ENCODE peak calls at places on chromosomes 3 and 15, in nine cellular contexts. W, R, O, M, S, J, U, G and N are unnamed samples.

GRCh38 chr15:91222052-91222451 is 122.0 kb downstream of the SV2B start:
- DNase-seq in J (no peak), W (no peak), O (no peak), G (no peak), U (no peak), S (no peak), R (no peak), M (no peak), N (no peak)

GRCh38 chr3:157290761-157291160 is 130.8 kb upstream of the CCNL1 start:
- DNase-seq in G (no peak), U (no peak), R (no peak), M (no peak), J (no peak), S (no peak), W (peak), O (no peak), N (no peak)

GRCh38 chr3:67804545-67804944 is 150.1 kb upstream of the SUCLG2 start:
- DNase-seq in G (no peak), O (no peak), W (no peak), R (no peak), M (no peak), J (no peak), S (no peak), U (no peak), N (no peak)

GRCh38 chr15:57527382-57528091 is 64.2 kb upstream of the MYZAP start:
- DNase-seq in R (no peak), O (peak), M (no peak), S (no peak), W (peak), G (no peak), U (peak), J (peak), N (peak)

GRCh38 chr15:84824260-84824690 is 7.1 kb downstream of the ALPK3 start:
- DNase-seq in J (no peak), S (no peak), O (no peak), U (no peak), G (no peak), W (no peak), M (no peak), R (no peak), N (peak)

GRCh38 chr15:37099321-37100108 is 834 bp downstream of the MEIS2 start:
- DNase-seq in O (peak), G (no peak), J (peak), U (peak), M (peak), W (no peak), R (no peak), S (peak), N (peak)

GRCh38 chr3:118102737-118103136 is 931.9 kb downstream of the IGSF11 start:
- DNase-seq in M (no peak), U (no peak), J (no peak), W (peak), S (no peak), R (no peak), O (peak), G (no peak), N (no peak)

GRCh38 chr15:68980786-68981185 is 33.7 kb upstream of the NOX5 start:
- DNase-seq in M (no peak), R (no peak), G (no peak), J (no peak), W (no peak), U (no peak), S (no peak), O (no peak), N (no peak)

GRCh38 chr3:157769378-157769777 is 266.2 kb upstream of the VEPH1 start:
- DNase-seq in G (no peak), W (no peak), U (no peak), S (no peak), M (no peak), R (no peak), J (no peak), O (no peak), N (no peak)

GRCh38 chr15:94070341-94071275 is 160.8 kb upstream of the MCTP2 start:
- DNase-seq in O (no peak), J (no peak), U (peak), W (peak), S (peak), M (no peak), R (no peak), G (no peak), N (no peak)

GRCh38 chr15:98614681-98615080 is 33.7 kb upstream of the IGF1R start:
- DNase-seq in W (no peak), R (no peak), U (no peak), G (no peak), O (peak), M (no peak), J (no peak), S (no peak), N (no peak)

GRCh38 chr3:112136959-112137693 is 4.1 kb upstream of the GCSAM start:
- DNase-seq in W (no peak), O (peak), M (no peak), J (no peak), R (no peak), S (no peak), U (no peak), G (no peak), N (no peak)

GRCh38 chr3:42265059-42265991 is 660 bp downstream of the CCK start:
- DNase-seq in J (no peak), W (no peak), G (no peak), M (no peak), S (no peak), R (no peak), O (no peak), U (no peak), N (no peak)

GRCh38 chr3:194512895-194513601 is 26.2 kb upstream of the ATP13A3 start:
- DNase-seq in R (no peak), W (peak), U (no peak), J (no peak), S (peak), G (no peak), M (no peak), O (no peak), N (no peak)

GRCh38 chr15:68775671-68776476 is 44.8 kb downstream of the ANP32A start:
- DNase-seq in O (no peak), U (no peak), J (no peak), M (peak), S (peak), G (peak), W (peak), R (no peak), N (peak)

GRCh38 chr3:73472429-73472828 is 152.3 kb downstream of the PDZRN3 start:
- DNase-seq in J (no peak), O (no peak), R (no peak), G (no peak), S (no peak), W (no peak), M (no peak), U (no peak), N (no peak)

GRCh38 chr3:4862973-4863372 is 116.3 kb upstream of the BHLHE40 start:
- DNase-seq in U (no peak), W (no peak), G (no peak), M (no peak), R (no peak), S (no peak), O (no peak), J (no peak), N (no peak)

GRCh38 chr3:152203677-152204076 is 65.1 kb upstream of the MBNL1 start:
- DNase-seq in J (no peak), M (no peak), O (no peak), S (no peak), W (no peak), R (no peak), U (no peak), G (no peak), N (no peak)

GRCh38 chr3:168047190-168047795 is 48.4 kb downstream of the GOLIM4 start:
- DNase-seq in J (peak), U (peak), O (peak), R (no peak), S (no peak), G (no peak), W (peak), M (no peak), N (no peak)

GRCh38 chr15:68145706-68146105 is 59.4 kb downstream of the CALML4 start:
- DNase-seq in M (no peak), U (no peak), G (no peak), O (no peak), R (no peak), W (no peak), J (no peak), S (no peak), N (no peak)

GRCh38 chr3:115877647-115877934 is 254.3 kb downstream of the GAP43 start:
- DNase-seq in J (no peak), R (no peak), U (no peak), G (no peak), M (no peak), S (no peak), O (no peak), W (no peak), N (peak)

GRCh38 chr3:80050826-80051601 is 283.2 kb upstream of the ROBO1 start:
- DNase-seq in W (no peak), G (no peak), O (no peak), J (no peak), M (no peak), R (no peak), S (peak), U (no peak), N (no peak)

GRCh38 chr15:65731926-65732325 is 60.2 kb downstream of the DENND4A start:
- DNase-seq in R (no peak), G (no peak), S (no peak), M (no peak), U (no peak), J (no peak), O (peak), W (no peak), N (no peak)

GRCh38 chr3:127815641-127816605 is 6.4 kb downstream of the MGLL start:
- DNase-seq in J (no peak), O (no peak), S (no peak), W (no peak), G (no peak), R (no peak), M (no peak), U (no peak), N (no peak)

GRCh38 chr3:71247221-71247947 is 336.1 kb downstream of the FOXP1 start:
- DNase-seq in O (peak), G (no peak), U (peak), J (peak), W (no peak), R (no peak), S (no peak), M (peak), N (peak)

GRCh38 chr3:72745146-72745976 is 102.9 kb downstream of the SHQ1 start:
- DNase-seq in O (no peak), G (no peak), J (no peak), S (no peak), R (no peak), W (peak), M (no peak), U (no peak), N (peak)

GRCh38 chr3:108947855-108948254 is 5.8 kb downstream of the GUCA1C start:
- DNase-seq in G (no peak), R (no peak), M (no peak), U (no peak), J (no peak), S (no peak), O (no peak), W (no peak), N (no peak)

GRCh38 chr15:31267161-31268107 is 59.2 kb upstream of the KLF13 start:
- DNase-seq in J (no peak), U (no peak), G (no peak), S (peak), M (peak), O (no peak), W (no peak), R (no peak), N (peak)

GRCh38 chr3:183587337-183587736 is 31.8 kb upstream of the KLHL6 start:
- DNase-seq in M (no peak), G (no peak), R (no peak), W (no peak), U (no peak), O (no peak), S (no peak), J (no peak), N (no peak)

GRCh38 chr15:31342781-31343626 is 16.4 kb downstream of the KLF13 start:
- DNase-seq in O (no peak), S (no peak), W (no peak), M (no peak), U (no peak), R (no peak), G (no peak), J (no peak), N (no peak)

GRCh38 chr3:142929109-142929508 is 34.4 kb downstream of the PAQR9 start:
- DNase-seq in S (no peak), R (no peak), W (no peak), M (peak), U (peak), G (peak), J (peak), O (peak), N (peak)

GRCh38 chr15:42190370-42190769 is 17.7 kb downstream of the VPS39 start:
- DNase-seq in J (no peak), R (no peak), O (no peak), W (no peak), G (no peak), M (no peak), U (no peak), S (no peak), N (no peak)

GRCh38 chr15:42191610-42192346 is 16.3 kb downstream of the VPS39 start:
- DNase-seq in J (no peak), M (no peak), W (no peak), U (no peak), O (no peak), R (no peak), G (no peak), S (no peak), N (no peak)

GRCh38 chr15:42194502-42194901 is 13.6 kb downstream of the VPS39 start:
- DNase-seq in U (no peak), S (no peak), M (peak), R (no peak), W (peak), J (no peak), G (no peak), O (peak), N (peak)

GRCh38 chr15:42198516-42198915 is 9.6 kb downstream of the VPS39 start:
- DNase-seq in M (no peak), R (no peak), G (no peak), U (no peak), O (no peak), S (no peak), W (no peak), J (no peak), N (no peak)

DNA sequence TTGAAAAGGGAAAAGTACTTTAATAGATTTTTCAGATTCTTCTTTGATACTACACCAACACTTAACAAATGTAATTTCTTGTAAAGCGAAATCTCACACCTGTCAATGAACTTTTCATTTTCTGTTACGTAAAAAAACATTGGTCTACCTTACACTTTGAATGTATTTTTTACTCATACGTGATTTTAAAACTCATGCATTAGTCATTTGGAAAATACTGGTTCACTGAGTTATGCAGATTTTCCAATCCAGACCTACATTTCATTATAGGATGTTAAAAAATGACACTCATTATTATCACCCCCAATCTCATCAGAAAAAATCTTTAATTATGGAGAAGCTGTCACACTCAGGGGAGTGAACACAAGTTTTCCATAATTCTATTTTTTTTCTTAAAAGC is 14.7 kb downstream of the VPS39 start:
- DNase-seq in S (no peak), J (no peak), M (no peak), O (no peak), W (no peak), U (no peak), R (no peak), G (no peak), N (no peak)
- H3K27ac ChIP-seq in S (no peak), J (no peak), M (no peak), O (no peak), W (no peak), U (no peak), R (no peak), G (no peak), N (no peak)

DNA sequence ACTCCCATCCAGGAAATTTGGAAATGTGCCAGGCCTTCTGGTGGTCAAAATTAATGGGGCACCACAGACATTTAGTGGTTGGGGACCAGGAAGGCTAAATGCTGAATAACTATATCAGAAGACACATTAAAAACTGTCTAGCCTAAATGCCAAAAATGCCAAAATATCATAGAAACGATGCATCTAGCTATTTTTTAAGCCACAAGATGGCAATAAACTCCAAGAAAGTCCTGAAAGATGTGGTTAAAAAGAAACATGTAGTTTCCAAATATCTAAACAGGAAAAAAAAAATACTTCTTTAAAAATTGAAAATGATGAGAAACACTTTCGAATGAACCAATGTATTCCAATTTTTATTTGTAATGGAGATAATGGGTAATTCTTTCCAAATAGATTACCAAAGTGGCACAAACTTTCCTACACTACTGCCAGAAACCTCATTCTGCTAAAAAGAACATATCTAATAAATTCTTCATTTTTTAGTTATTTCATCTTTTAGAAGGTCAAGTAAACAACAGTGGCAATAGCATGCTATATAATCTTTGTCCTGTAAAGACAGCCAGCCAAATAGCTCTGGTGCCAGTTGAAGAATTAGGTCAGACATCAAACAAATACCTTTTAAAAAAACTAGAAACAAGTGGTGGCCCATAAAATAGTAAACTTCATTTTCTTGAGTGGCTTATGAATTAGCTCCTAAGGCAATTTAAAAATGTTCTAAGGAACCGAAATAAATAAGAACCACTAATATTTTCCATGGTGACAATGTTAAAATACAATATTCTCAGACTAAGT is 19.7 kb downstream of the CCDC14 start:
- DNase-seq in J (no peak), W (no peak), R (no peak), U (no peak), G (no peak), M (no peak), S (no peak), O (no peak), N (no peak)
- TF ChIP-seq CTCF in J (no peak), W (no peak), R (no peak), U (peak), G (no peak), M (peak), S (no peak), O (no peak), N (no peak)

DNA sequence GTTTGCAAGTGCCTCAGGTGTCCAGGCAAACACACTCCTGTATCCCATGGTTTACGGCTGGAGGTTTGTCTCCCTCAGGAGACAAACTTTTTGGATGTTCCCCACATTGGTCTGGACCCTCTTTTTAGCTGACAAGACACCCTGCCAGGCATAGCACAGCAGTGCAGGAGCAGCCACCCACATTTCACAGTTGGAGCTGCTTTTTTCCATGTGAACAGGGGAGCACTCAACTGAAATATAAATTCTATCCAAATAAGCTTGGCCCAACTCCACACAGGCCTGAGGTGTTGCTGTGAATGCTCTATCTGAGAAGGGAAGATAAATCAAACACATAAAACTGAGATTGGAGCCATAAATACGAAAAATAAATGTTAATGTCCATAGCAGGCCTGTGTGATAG is 501.3 kb upstream of the IL12A start:
- DNase-seq in G (no peak), U (no peak), O (no peak), J (no peak), R (no peak), M (no peak), S (no peak), W (no peak), N (no peak)
- H3K27ac ChIP-seq in G (no peak), U (no peak), O (no peak), J (no peak), R (no peak), M (no peak), S (no peak), W (no peak), N (no peak)

DNA sequence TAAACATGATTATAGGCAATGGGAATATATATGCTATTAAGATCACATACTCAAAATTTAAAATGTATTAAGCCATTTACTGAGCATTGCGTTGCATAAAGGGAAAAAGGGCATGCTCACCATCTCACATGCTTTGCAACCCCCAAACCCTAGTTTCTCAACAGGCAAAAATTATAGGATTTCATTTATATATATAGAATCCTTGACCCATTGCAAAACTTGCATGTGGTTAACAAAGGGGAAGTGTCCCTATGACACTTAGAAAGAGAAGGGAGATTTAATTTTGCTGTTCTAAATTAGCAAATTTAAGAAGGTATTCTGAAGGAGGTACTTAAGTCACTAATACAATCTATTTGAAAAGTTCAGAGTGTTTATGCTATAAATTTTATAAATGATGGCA is 837.8 kb downstream of the DIPK2A start:
- DNase-seq in S (no peak), U (no peak), J (no peak), M (no peak), R (no peak), O (no peak), W (no peak), G (no peak), N (no peak)
- TF ChIP-seq CTCF in S (no peak), U (no peak), J (no peak), M (no peak), R (no peak), O (no peak), W (no peak), G (no peak), N (no peak)

DNA sequence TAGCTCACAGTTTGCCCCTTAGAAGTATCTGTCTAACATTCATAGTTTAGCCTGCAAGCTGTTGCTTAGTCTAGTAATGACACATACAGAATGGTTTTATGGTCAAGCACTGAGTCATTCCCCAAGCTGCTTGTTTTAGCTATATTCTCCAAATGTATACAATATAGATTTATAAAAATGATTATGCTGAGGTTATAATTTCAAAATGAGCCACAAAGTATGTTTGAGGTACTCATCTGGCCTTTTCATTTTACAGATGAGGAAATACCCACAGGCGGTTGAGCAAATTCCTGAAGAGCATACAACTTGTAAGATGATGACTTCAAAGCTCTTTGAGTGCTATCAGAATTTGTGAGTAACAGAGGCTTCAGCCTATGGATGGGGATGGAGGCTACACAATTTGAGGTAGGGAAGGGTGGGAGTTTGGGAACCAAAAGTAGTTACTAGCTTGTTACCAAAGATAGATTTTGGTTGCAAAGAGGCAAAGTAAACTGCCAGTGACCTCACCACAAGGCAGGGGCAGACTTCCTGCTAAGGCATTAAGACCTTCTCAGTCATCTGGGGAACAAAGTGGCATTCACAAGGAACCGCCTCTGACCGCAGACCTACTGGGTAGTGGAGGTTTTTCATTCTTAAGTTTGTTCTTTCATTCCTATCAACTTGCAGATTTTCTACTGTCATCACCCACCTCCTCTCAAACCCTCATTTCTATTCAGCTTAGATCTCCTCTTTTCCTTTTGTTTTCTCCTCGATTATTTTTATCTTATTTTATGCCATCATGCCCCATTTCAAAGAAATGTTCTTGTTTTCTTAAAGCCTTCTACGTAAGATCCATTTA is 257.2 kb upstream of the NECTIN3 start:
- DNase-seq in W (peak), G (no peak), S (peak), M (no peak), O (peak), J (no peak), U (no peak), R (no peak), N (no peak)
- H3K27ac ChIP-seq in W (peak), G (no peak), S (no peak), M (no peak), O (peak), J (no peak), U (peak), R (no peak), N (no peak)